ENCODE peak calls at places on chromosome 21, in five cellular contexts. V, D, Z, X and O are unnamed samples.

GRCh38 chr21:41369915-41370839 is 8.3 kb downstream of the MX2 start:
- DNase-seq in V (peak; percentile 64), D (peak; percentile 67), Z (peak; percentile 36), X (no peak), O (peak; percentile 92)

GRCh38 chr21:36297938-36298572 is 21.9 kb upstream of the MORC3 start:
- DNase-seq in V (peak; percentile 23), D (peak; percentile 66), Z (no peak), X (peak; percentile 15), O (peak; percentile 85)

GRCh38 chr21:21210552-21210951 is 212.3 kb downstream of the NCAM2 start:
- DNase-seq in V (no peak), D (no peak), Z (no peak), X (no peak), O (no peak)

GRCh38 chr21:38386967-38387366 is 111.3 kb downstream of the ERG start:
- DNase-seq in V (no peak), D (no peak), Z (no peak), X (no peak), O (no peak)

GRCh38 chr21:36708512-36709029 is 9.7 kb downstream of the SIM2 start:
- DNase-seq in V (peak; percentile 57), D (no peak), Z (peak; percentile 33), X (no peak), O (peak; percentile 51)

GRCh38 chr21:25733859-25734653 is 648 bp downstream of the ATP5PF start:
- DNase-seq in V (no peak), D (peak; percentile 74), Z (peak; percentile 6), X (peak; percentile 35), O (peak; percentile 94)

GRCh38 chr21:15604424-15604823 is 125.4 kb upstream of the USP25 start:
- DNase-seq in V (no peak), D (no peak), Z (peak; percentile 51), X (peak; percentile 32), O (no peak)

GRCh38 chr21:26846036-26846931 is 1.1 kb upstream of the ADAMTS1 start:
- DNase-seq in V (peak; percentile 91), D (peak; percentile 96), Z (peak; percentile 81), X (peak; percentile 82), O (peak; percentile 87)

GRCh38 chr21:29133796-29134195 is 3.4 kb downstream of the MAP3K7CL start:
- DNase-seq in V (no peak), D (no peak), Z (peak; percentile 9), X (no peak), O (no peak)

GRCh38 chr21:36211660-36212512 is 55.3 kb downstream of the DOP1B start:
- DNase-seq in V (no peak), D (no peak), Z (no peak), X (peak; percentile 93), O (peak; percentile 21)

GRCh38 chr21:29645666-29646553 is 293.9 kb downstream of the GRIK1 start:
- DNase-seq in V (no peak), D (no peak), Z (no peak), X (no peak), O (no peak)

GRCh38 chr21:27590271-27590670 is 623.4 kb upstream of the ADAMTS5 start:
- DNase-seq in V (no peak), D (peak; percentile 82), Z (peak; percentile 21), X (no peak), O (no peak)

GRCh38 chr21:38847556-38847955 is 41.8 kb downstream of the ETS2 start:
- DNase-seq in V (no peak), D (no peak), Z (no peak), X (no peak), O (no peak)

GRCh38 chr21:30072496-30072895 is 94.1 kb downstream of the CLDN17 start:
- DNase-seq in V (no peak), D (peak; percentile 37), Z (peak; percentile 85), X (no peak), O (no peak)

GRCh38 chr21:14453964-14454641 is 71.2 kb upstream of the HSPA13 start:
- DNase-seq in V (no peak), D (no peak), Z (no peak), X (no peak), O (no peak)

GRCh38 chr21:25964009-25964408 is 206.6 kb downstream of the APP start:
- DNase-seq in V (no peak), D (no peak), Z (no peak), X (no peak), O (no peak)

GRCh38 chr21:26810266-26810665 is 34.9 kb downstream of the ADAMTS1 start:
- DNase-seq in V (no peak), D (no peak), Z (no peak), X (peak; percentile 87), O (no peak)

GRCh38 chr21:15731243-15731613 is 1.4 kb downstream of the USP25 start:
- DNase-seq in V (no peak), D (no peak), Z (no peak), X (no peak), O (no peak)

GRCh38 chr21:29372063-29372802 is 73.5 kb downstream of the BACH1 start:
- DNase-seq in V (no peak), D (no peak), Z (peak; percentile 92), X (peak; percentile 84), O (peak; percentile 74)

GRCh38 chr21:31180256-31181088 is 142.2 kb upstream of the KRTAP19-8 start:
- DNase-seq in V (no peak), D (no peak), Z (peak; percentile 69), X (peak; percentile 54), O (no peak)

GRCh38 chr21:26597981-26598380 is 24.9 kb upstream of the CYYR1 start:
- DNase-seq in V (no peak), D (no peak), Z (no peak), X (no peak), O (no peak)

GRCh38 chr21:21971384-21971783 is 973.2 kb downstream of the NCAM2 start:
- DNase-seq in V (no peak), D (no peak), Z (no peak), X (no peak), O (no peak)

GRCh38 chr21:16910435-16911165 is 602.2 kb upstream of the CXADR start:
- DNase-seq in V (no peak), D (no peak), Z (no peak), X (no peak), O (no peak)

GRCh38 chr21:23249760-23250159 is 2251.6 kb downstream of the NCAM2 start:
- DNase-seq in V (no peak), D (no peak), Z (no peak), X (no peak), O (no peak)

GRCh38 chr21:25176637-25177412 is 430.5 kb downstream of the MRPL39 start:
- DNase-seq in V (no peak), D (no peak), Z (no peak), X (peak; percentile 5), O (no peak)

GRCh38 chr21:29105218-29105617 is 25.2 kb upstream of the MAP3K7CL start:
- DNase-seq in V (no peak), D (no peak), Z (no peak), X (peak; percentile 63), O (no peak)

GRCh38 chr21:42524341-42525227 is 10.9 kb downstream of the SLC37A1 start:
- DNase-seq in V (peak; percentile 86), D (peak; percentile 86), Z (peak; percentile 53), X (peak; percentile 52), O (peak; percentile 95)
- H3K4me1 ChIP-seq in V (peaks cover 23% of the 10 kb centered on the region), D (peaks cover 3% of the 10 kb centered on the region), Z (peaks cover 25% of the 10 kb centered on the region), X (peaks cover 5% of the 10 kb centered on the region), O (peaks cover 52% of the 10 kb centered on the region)

GRCh38 chr21:34311561-34312330 is 52.1 kb upstream of the KCNE2 start:
- DNase-seq in V (no peak), D (peak; percentile 59), Z (no peak), X (no peak), O (no peak)

GRCh38 chr21:34302496-34302895 is 61.3 kb upstream of the KCNE2 start:
- DNase-seq in V (no peak), D (no peak), Z (no peak), X (peak; percentile 1), O (no peak)

GRCh38 chr21:34307991-34308532 is 55.7 kb upstream of the KCNE2 start:
- DNase-seq in V (no peak), D (no peak), Z (no peak), X (no peak), O (no peak)

GRCh38 chr21:34305605-34306235 is 58.1 kb upstream of the KCNE2 start:
- DNase-seq in V (no peak), D (no peak), Z (no peak), X (no peak), O (no peak)

DNA sequence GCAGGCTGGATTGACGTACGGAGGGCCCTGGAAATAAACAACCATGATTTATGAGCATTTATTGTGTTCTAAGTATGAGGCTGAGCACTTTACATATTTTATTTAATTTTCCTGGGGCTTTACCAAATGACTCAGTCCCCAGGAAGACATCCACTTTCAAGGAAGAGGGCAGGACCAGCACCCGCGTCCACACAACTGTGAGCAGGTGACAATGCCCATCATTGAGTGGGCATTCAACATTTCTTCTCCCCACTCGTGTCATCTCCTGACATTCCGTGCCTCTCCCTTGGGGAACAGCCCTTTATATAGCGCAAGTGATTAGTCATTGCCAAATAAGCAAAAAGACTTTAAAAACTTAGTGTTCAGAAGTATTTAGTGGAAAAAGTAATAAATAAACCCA is 57.6 kb upstream of the KCNE2 start:
- DNase-seq in V (no peak), D (no peak), Z (no peak), X (no peak), O (no peak)
- H3K4me3 ChIP-seq in V (no peak overlapping the region), D (no peak overlapping the region), Z (no peak overlapping the region), X (no peak overlapping the region), O (no peak overlapping the region)

DNA sequence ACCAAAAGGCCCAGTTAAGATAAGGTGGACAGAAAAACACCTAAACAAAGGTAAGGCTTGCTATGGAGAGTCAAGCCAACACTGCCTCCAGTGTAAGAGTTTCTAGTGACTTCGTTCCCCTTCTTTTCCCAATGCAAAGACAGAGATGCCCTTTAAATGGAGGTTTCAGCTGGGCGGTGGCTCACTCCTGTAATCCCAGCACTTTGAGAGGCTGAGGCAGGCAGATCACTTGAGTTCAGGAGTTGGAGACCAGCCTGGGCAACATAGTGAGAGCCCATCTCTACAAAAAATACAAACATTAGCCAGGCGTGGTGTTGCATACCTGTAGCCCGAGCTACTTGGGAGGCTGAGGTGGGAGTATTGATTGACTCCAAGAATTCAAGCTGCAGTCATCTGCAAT is 24.0 kb upstream of the COL6A1 start:
- DNase-seq in V (no peak), D (no peak), Z (no peak), X (no peak), O (no peak)
- H3K27ac ChIP-seq in V (peak overlapping the region; percentile 89), D (peak overlapping the region; percentile 59), Z (no peak overlapping the region), X (peak overlapping the region; percentile 2), O (no peak overlapping the region)

GRCh38 chr21:34822957-34823356 is 154.2 kb downstream of the CLIC6 start:
- DNase-seq in V (no peak), D (no peak), Z (no peak), X (peak; percentile 68), O (no peak)
- H3K4me1 ChIP-seq in V (no peaks in the 10 kb centered on the region), D (no peaks in the 10 kb centered on the region), Z (peaks cover 19% of the 10 kb centered on the region), X (peaks cover 18% of the 10 kb centered on the region), O (peaks cover 3% of the 10 kb centered on the region)

GRCh38 chr21:44701023-44701400 is 4.0 kb downstream of the KRTAP10-12 start:
- DNase-seq in V (no peak), D (no peak), Z (no peak), X (no peak), O (no peak)

GRCh38 chr21:44702973-44703730 is 6.2 kb downstream of the KRTAP10-12 start:
- DNase-seq in V (peak; percentile 59), D (no peak), Z (no peak), X (peak; percentile 6), O (no peak)

GRCh38 chr21:44700101-44701022 is 3.4 kb downstream of the KRTAP10-12 start:
- DNase-seq in V (no peak), D (no peak), Z (no peak), X (no peak), O (no peak)

GRCh38 chr21:44702111-44702972 is 5.4 kb downstream of the KRTAP10-12 start:
- DNase-seq in V (peak; percentile 46), D (no peak), Z (no peak), X (no peak), O (peak; percentile 59)

GRCh38 chr21:44701541-44701940 is 4.6 kb downstream of the KRTAP10-12 start:
- DNase-seq in V (no peak), D (no peak), Z (no peak), X (no peak), O (no peak)
- H3K4me3 ChIP-seq in V (no peak overlapping the region), D (no peak overlapping the region), Z (no peak overlapping the region), X (no peak overlapping the region), O (no peak overlapping the region)